ENCODE peak calls at places on chromosome 2, in four cellular contexts. One of them, this sample, is unnamed.

GRCh38 chr2:180987146-180987545 is 6.7 kb downstream of the UBE2E3 start:
- DNase-seq in HepG2: no peak
- DNase-seq in GM12878: no peak
- DNase-seq in H1: no peak
- DNase-seq in this sample: no peak

GRCh38 chr2:65367517-65367916 is 64.9 kb downstream of the SPRED2 start:
- DNase-seq in GM12878: no peak
- DNase-seq in H1: no peak
- DNase-seq in HepG2: no peak
- DNase-seq in this sample: no peak

GRCh38 chr2:145919507-145919906 is 1399.6 kb upstream of the ZEB2 start:
- DNase-seq in HepG2: no peak
- DNase-seq in GM12878: no peak
- DNase-seq in H1: no peak
- DNase-seq in this sample: no peak

GRCh38 chr2:85516649-85517389 is 22.1 kb upstream of the MAT2A start:
- DNase-seq in GM12878: no peak
- DNase-seq in H1: no peak
- DNase-seq in HepG2: peak
- DNase-seq in this sample: no peak

GRCh38 chr2:181807526-181807925 is 84.0 kb upstream of the ITPRID2 start:
- DNase-seq in HepG2: no peak
- DNase-seq in GM12878: no peak
- DNase-seq in H1: no peak
- DNase-seq in this sample: no peak

GRCh38 chr2:164182116-164182637 is 439.1 kb downstream of the GRB14 start:
- DNase-seq in HepG2: no peak
- DNase-seq in H1: no peak
- DNase-seq in GM12878: no peak
- DNase-seq in this sample: no peak

GRCh38 chr2:127064642-127065250 is 42.2 kb downstream of the BIN1 start:
- DNase-seq in H1: no peak
- DNase-seq in HepG2: peak
- DNase-seq in GM12878: no peak
- DNase-seq in this sample: peak

GRCh38 chr2:218017211-218018053 is 14.6 kb upstream of the TNS1 start:
- DNase-seq in HepG2: no peak
- DNase-seq in GM12878: no peak
- DNase-seq in H1: no peak
- DNase-seq in this sample: no peak

GRCh38 chr2:56168163-56168562 is 15.6 kb upstream of the CCDC85A start:
- DNase-seq in HepG2: no peak
- DNase-seq in GM12878: no peak
- DNase-seq in H1: no peak
- DNase-seq in this sample: no peak

GRCh38 chr2:100339823-100340222 is 17.5 kb upstream of the LONRF2 start:
- DNase-seq in GM12878: no peak
- DNase-seq in HepG2: no peak
- DNase-seq in H1: no peak
- DNase-seq in this sample: no peak

GRCh38 chr2:201515573-201516246 is 64.2 kb downstream of the STRADB start:
- DNase-seq in GM12878: no peak
- DNase-seq in HepG2: no peak
- DNase-seq in H1: no peak
- DNase-seq in this sample: no peak

GRCh38 chr2:205700331-205701132 is 18.2 kb downstream of the NRP2 start:
- DNase-seq in H1: no peak
- DNase-seq in GM12878: no peak
- DNase-seq in HepG2: peak
- DNase-seq in this sample: no peak

GRCh38 chr2:173137616-173138015 is 62.0 kb downstream of the MAP3K20 start:
- DNase-seq in H1: no peak
- DNase-seq in HepG2: no peak
- DNase-seq in GM12878: no peak
- DNase-seq in this sample: no peak

GRCh38 chr2:173132531-173132930 is 56.9 kb downstream of the MAP3K20 start:
- DNase-seq in HepG2: no peak
- DNase-seq in GM12878: no peak
- DNase-seq in H1: no peak
- DNase-seq in this sample: no peak

GRCh38 chr2:173136614-173137013 is 61.0 kb downstream of the MAP3K20 start:
- DNase-seq in H1: no peak
- DNase-seq in HepG2: no peak
- DNase-seq in GM12878: no peak
- DNase-seq in this sample: no peak

GRCh38 chr2:173136067-173136466 is 60.4 kb downstream of the MAP3K20 start:
- DNase-seq in H1: no peak
- DNase-seq in GM12878: no peak
- DNase-seq in HepG2: no peak
- DNase-seq in this sample: no peak

GRCh38 chr2:173134703-173135102 is 59.1 kb downstream of the MAP3K20 start:
- DNase-seq in HepG2: no peak
- DNase-seq in GM12878: no peak
- DNase-seq in H1: no peak
- DNase-seq in this sample: no peak
- TF ChIP-seq ZNF274 in HepG2: no peak
- TF ChIP-seq ZNF274 in GM12878: no peak
- TF ChIP-seq ZNF274 in H1: no peak
- TF ChIP-seq ZNF274 in this sample: no peak

DNA sequence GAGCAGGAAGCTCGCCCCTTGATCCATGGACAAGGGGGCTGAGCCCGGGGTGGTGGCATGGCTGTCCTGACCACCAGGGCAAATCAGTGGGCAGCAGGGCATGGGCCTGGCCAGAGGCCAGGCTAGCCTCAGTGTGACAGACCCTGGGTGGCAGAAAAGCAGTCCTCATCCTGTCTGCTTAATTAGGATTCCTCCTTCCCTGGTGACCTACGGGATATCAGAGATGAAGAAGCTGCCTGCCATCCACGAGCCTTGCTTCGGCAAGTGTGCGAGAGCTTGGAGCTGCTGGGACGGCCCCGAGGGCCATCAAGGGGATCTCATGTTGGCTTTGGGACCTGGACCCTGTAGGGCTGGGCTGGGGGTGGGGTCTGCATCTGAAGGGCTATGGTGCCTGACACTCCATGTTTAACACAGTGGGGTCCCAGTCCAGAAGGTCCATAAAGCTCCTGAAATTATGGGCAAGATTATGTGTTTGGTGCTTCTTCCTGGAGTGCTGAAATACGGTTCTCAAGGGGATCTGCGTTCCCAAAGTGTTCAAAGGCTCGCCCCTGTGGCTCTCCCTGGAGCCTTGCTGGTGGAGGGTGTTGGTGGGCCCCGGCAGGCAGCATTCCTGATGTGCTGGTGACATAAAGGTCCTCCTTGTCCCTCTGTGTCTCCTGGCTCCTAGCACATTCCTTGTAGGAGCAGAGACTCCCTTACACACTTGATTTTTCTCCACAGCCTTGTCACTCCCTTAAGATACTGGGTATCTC is 52.6 kb downstream of the KCNIP3 start:
- DNase-seq in GM12878: no peak
- DNase-seq in H1: no peak
- DNase-seq in HepG2: no peak
- DNase-seq in this sample: no peak
- TF ChIP-seq SUZ12 in GM12878: no peak
- TF ChIP-seq SUZ12 in H1: no peak
- TF ChIP-seq SUZ12 in HepG2: no peak
- TF ChIP-seq SUZ12 in this sample: no peak

GRCh38 chr2:239290618-239291504 is 110.0 kb downstream of the HDAC4 start:
- DNase-seq in HepG2: no peak
- DNase-seq in H1: no peak
- DNase-seq in GM12878: no peak
- DNase-seq in this sample: no peak
- TF ChIP-seq ZNF274 in HepG2: no peak
- TF ChIP-seq ZNF274 in H1: no peak
- TF ChIP-seq ZNF274 in GM12878: no peak
- TF ChIP-seq ZNF274 in this sample: no peak

GRCh38 chr2:551621-552020 is 125.6 kb downstream of the TMEM18 start:
- DNase-seq in H1: no peak
- DNase-seq in GM12878: no peak
- DNase-seq in HepG2: no peak
- DNase-seq in this sample: no peak

GRCh38 chr2:557635-558301 is 119.4 kb downstream of the TMEM18 start:
- DNase-seq in GM12878: no peak
- DNase-seq in H1: no peak
- DNase-seq in HepG2: no peak
- DNase-seq in this sample: no peak

GRCh38 chr2:556494-556893 is 120.7 kb downstream of the TMEM18 start:
- DNase-seq in GM12878: no peak
- DNase-seq in HepG2: no peak
- DNase-seq in H1: no peak
- DNase-seq in this sample: no peak

GRCh38 chr2:555164-555922 is 121.9 kb downstream of the TMEM18 start:
- DNase-seq in H1: no peak
- DNase-seq in HepG2: no peak
- DNase-seq in GM12878: no peak
- DNase-seq in this sample: no peak

GRCh38 chr2:554444-554843 is 122.8 kb downstream of the TMEM18 start:
- DNase-seq in H1: no peak
- DNase-seq in GM12878: no peak
- DNase-seq in HepG2: no peak
- DNase-seq in this sample: no peak
- TF ChIP-seq SUZ12 in H1: no peak
- TF ChIP-seq SUZ12 in GM12878: no peak
- TF ChIP-seq SUZ12 in HepG2: no peak
- TF ChIP-seq SUZ12 in this sample: no peak

GRCh38 chr2:238561230-238561629 is 134.5 kb downstream of the ASB1 start:
- DNase-seq in HepG2: peak
- DNase-seq in H1: no peak
- DNase-seq in GM12878: no peak
- DNase-seq in this sample: no peak
- TF ChIP-seq ZNF274 in HepG2: no peak
- TF ChIP-seq ZNF274 in H1: no peak
- TF ChIP-seq ZNF274 in GM12878: no peak
- TF ChIP-seq ZNF274 in this sample: no peak

This sample was measured in NT2/D1.